ENCODE peak calls at places on chromosomes 16 and 17, in five cellular contexts. G is stomach; V is stimulated activated naive B cell treated with anti-CD40 and anti-IgM and Interleukin-4, amounts not matched to agents 10 μg/mL and 1 μg/mL and 100 μg/mL, for 72 hours; M is neural crest cell; B is body of pancreas. P is an unnamed sample.

GRCh38 chr17:58331815-58332719 is 3.5 kb upstream of the TSPOAP1 start:
- DNase-seq in G (peak; percentile 74), V (peak; percentile 92), M (no peak), B (peak; percentile 41), P (peak; percentile 85)

GRCh38 chr16:5058476-5058875 is 7.3 kb downstream of the C16orf89 start:
- DNase-seq in G (no peak), V (no peak), M (peak; percentile 23), B (no peak), P (no peak)

GRCh38 chr17:58513913-58514794 is at the start of gene MTMR4:
- DNase-seq in G (peak; percentile 90), V (peak; percentile 68), M (peak; percentile 79), B (peak; percentile 91), P (peak; percentile 92)

GRCh38 chr17:14747576-14747940 is 446.7 kb downstream of the HS3ST3B1 start:
- DNase-seq in G (no peak), V (no peak), M (no peak), B (no peak), P (no peak)

GRCh38 chr16:15915555-15916081 is 27.2 kb upstream of the CEP20 start:
- DNase-seq in G (no peak), V (no peak), M (no peak), B (no peak), P (no peak)

GRCh38 chr16:50476486-50477260 is 71.5 kb upstream of the NKD1 start:
- DNase-seq in G (no peak), V (no peak), M (no peak), B (no peak), P (no peak)

GRCh38 chr16:89574681-89575246 is 794 bp upstream of the CPNE7 start:
- DNase-seq in G (peak; percentile 77), V (peak; percentile 54), M (peak; percentile 79), B (peak; percentile 51), P (no peak)

GRCh38 chr17:80364091-80364691 is 50.8 kb upstream of the ENDOV start:
- DNase-seq in G (no peak), V (no peak), M (peak; percentile 26), B (peak; percentile 44), P (peak; percentile 52)

GRCh38 chr17:15377200-15377599 is 35.8 kb upstream of the TEKT3 start:
- DNase-seq in G (no peak), V (no peak), M (no peak), B (no peak), P (no peak)

GRCh38 chr17:29393451-29393850 is 3.3 kb downstream of the TAOK1 start:
- DNase-seq in G (no peak), V (no peak), M (no peak), B (no peak), P (no peak)

GRCh38 chr17:46812624-46813318 is 5.7 kb downstream of the WNT3 start:
- DNase-seq in G (no peak), V (no peak), M (no peak), B (no peak), P (no peak)

GRCh38 chr16:55138298-55138697 is 185.7 kb upstream of the IRX6 start:
- DNase-seq in G (no peak), V (no peak), M (no peak), B (peak; percentile 9), P (no peak)

GRCh38 chr17:75783803-75784472 is 668 bp upstream of the UNK start:
- DNase-seq in G (peak; percentile 60), V (no peak), M (no peak), B (peak; percentile 76), P (peak; percentile 62)

GRCh38 chr17:79940381-79941087 is 95.1 kb downstream of the TBC1D16 start:
- DNase-seq in G (no peak), V (no peak), M (no peak), B (peak; percentile 4), P (peak; percentile 12)

GRCh38 chr16:14011846-14012245 is 59.3 kb upstream of the MRTFB start:
- DNase-seq in G (no peak), V (no peak), M (no peak), B (peak; percentile 67), P (no peak)

GRCh38 chr16:55120408-55120807 is 189.7 kb downstream of the IRX5 start:
- DNase-seq in G (no peak), V (no peak), M (no peak), B (no peak), P (no peak)

GRCh38 chr17:37744961-37745800 is at the start of gene HNF1B:
- DNase-seq in G (peak; percentile 75), V (peak; percentile 80), M (no peak), B (peak; percentile 81), P (peak; percentile 65)

GRCh38 chr16:85767569-85767968 is 16.7 kb upstream of the C16orf74 start:
- DNase-seq in G (no peak), V (no peak), M (no peak), B (no peak), P (no peak)

GRCh38 chr17:36679815-36680467 is 78.6 kb downstream of the MRM1 start:
- DNase-seq in G (no peak), V (no peak), M (no peak), B (no peak), P (no peak)

GRCh38 chr17:42704495-42705494 is 22.5 kb downstream of the CNTNAP1 start:
- DNase-seq in G (no peak), V (peak; percentile 73), M (no peak), B (no peak), P (no peak)

P was measured in right lobe of liver.